ENCODE peak calls at places on chromosomes 7 and 10, in four cellular contexts. T is OCI-LY7, C is bronchial epithelial cell, S is MCF 10A. E is an unnamed sample.

GRCh38 chr7:131543298-131543697 is 13.1 kb downstream of the PODXL start:
- DNase-seq in T (no peak), C (peak), S (no peak), E (no peak)

GRCh38 chr7:46486264-46487206 is 565.5 kb upstream of the IGFBP3 start:
- DNase-seq in T (no peak), C (peak), S (peak), E (no peak)

GRCh38 chr10:129631011-129631410 is 164.0 kb downstream of the MGMT start:
- DNase-seq in T (no peak), C (no peak), S (peak), E (no peak)

GRCh38 chr7:151306374-151306773 is 35.2 kb upstream of the NUB1 start:
- DNase-seq in T (no peak), C (no peak), S (no peak), E (no peak)

GRCh38 chr10:33215154-33215553 is 119.3 kb downstream of the NRP1 start:
- DNase-seq in T (no peak), C (peak), S (no peak), E (no peak)

GRCh38 chr10:35795131-35795819 is 153.2 kb upstream of the FZD8 start:
- DNase-seq in T (no peak), C (peak), S (peak), E (no peak)

GRCh38 chr7:133510326-133511055 is 257.6 kb downstream of the EXOC4 start:
- DNase-seq in T (no peak), C (peak), S (peak), E (no peak)

GRCh38 chr7:155683714-155684113 is 39.3 kb downstream of the RBM33 start:
- DNase-seq in T (no peak), C (no peak), S (no peak), E (no peak)

GRCh38 chr7:32869716-32870115 is 21.8 kb downstream of the KBTBD2 start:
- DNase-seq in T (no peak), C (no peak), S (no peak), E (no peak)

GRCh38 chr7:88219781-88220747 is at the start of gene SRI:
- DNase-seq in T (peak), C (peak), S (peak), E (peak)

GRCh38 chr7:88216276-88216675 is 3.6 kb downstream of the SRI start:
- DNase-seq in T (no peak), C (no peak), S (no peak), E (no peak)

GRCh38 chr7:88218428-88218745 is 1.5 kb downstream of the SRI start:
- DNase-seq in T (no peak), C (no peak), S (no peak), E (peak)

GRCh38 chr7:88217675-88218427 is 2.0 kb downstream of the SRI start:
- DNase-seq in T (peak), C (no peak), S (no peak), E (peak)

DNA sequence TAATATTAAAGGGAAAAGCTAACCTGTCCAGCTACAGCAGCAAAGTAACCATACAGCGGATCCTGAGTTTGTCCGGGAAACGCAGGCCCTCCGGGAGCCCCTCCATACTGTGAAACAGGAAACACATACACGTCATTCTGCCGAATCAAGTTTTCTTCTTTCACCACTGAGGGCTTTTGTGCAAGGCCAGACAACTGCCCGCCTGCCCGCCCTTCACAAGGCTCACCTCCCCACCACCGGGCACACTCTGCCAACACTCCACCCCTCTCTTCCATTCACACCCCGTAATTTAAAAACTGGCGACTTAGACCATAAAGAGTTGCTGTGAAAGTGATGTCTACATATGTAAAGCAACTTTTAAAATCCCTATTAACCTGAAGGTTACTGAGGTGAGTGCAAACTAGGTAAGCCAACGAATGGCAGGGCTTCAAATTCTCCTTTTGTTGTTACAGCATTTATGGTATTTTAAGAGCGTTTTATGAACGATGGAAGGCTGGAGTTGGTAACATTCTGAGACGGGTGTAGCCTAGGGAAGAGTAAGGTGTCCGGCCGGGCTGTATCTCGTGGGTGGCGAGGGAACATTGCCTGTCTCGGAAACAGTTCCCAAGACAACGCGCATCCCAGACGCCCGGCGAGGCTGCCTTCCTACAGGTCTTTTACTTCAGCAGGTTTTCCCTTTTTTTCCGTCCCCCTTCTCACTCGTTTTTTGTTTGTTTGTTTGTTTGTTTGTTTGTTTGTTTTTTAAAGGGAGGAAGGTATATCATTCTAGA is 817 bp downstream of the SRI start:
- DNase-seq in T (peak), C (peak), S (peak), E (peak)
- TF ChIP-seq CTCF in T (no peak), C (no peak), S (no peak), E (no peak)

DNA sequence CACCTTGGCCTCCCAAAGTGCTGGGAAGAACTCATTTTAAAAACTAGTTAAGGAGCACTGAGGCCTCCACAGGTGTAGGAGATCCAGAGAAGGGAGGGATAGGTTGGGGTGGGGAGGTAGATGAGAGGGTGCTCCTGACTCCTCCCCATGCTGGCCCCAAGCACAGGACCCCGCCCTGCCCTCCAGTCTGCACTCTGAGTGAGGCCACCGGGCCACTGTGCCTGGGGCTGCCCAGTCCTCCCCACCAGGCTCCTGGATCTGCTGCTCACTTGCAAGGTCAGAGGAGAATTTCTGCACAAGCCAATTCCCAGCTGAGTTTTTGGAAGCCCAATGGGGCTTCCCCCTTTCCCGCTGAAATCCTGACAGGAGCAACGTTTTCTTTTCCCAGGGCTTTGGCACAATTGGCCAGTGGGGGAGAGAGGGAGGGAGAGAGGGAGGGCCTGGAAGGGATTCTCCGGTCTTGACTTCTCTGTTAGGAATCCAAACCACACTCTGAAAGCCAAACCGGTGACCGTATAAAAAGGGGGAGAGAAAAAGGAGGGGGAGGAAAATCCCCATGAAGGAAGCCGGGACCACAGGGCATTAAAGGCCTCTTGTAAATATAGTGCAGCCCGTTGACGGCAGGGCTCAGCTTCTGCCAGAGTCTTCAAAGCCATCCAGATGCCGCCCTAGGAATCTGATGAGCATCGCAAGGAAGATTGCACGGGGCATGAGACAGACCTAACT is 116.2 kb downstream of the SH3PXD2A start:
- DNase-seq in T (no peak), C (peak), S (peak), E (no peak)
- TF ChIP-seq CTCF in T (no peak), C (no peak), S (no peak), E (no peak)

DNA sequence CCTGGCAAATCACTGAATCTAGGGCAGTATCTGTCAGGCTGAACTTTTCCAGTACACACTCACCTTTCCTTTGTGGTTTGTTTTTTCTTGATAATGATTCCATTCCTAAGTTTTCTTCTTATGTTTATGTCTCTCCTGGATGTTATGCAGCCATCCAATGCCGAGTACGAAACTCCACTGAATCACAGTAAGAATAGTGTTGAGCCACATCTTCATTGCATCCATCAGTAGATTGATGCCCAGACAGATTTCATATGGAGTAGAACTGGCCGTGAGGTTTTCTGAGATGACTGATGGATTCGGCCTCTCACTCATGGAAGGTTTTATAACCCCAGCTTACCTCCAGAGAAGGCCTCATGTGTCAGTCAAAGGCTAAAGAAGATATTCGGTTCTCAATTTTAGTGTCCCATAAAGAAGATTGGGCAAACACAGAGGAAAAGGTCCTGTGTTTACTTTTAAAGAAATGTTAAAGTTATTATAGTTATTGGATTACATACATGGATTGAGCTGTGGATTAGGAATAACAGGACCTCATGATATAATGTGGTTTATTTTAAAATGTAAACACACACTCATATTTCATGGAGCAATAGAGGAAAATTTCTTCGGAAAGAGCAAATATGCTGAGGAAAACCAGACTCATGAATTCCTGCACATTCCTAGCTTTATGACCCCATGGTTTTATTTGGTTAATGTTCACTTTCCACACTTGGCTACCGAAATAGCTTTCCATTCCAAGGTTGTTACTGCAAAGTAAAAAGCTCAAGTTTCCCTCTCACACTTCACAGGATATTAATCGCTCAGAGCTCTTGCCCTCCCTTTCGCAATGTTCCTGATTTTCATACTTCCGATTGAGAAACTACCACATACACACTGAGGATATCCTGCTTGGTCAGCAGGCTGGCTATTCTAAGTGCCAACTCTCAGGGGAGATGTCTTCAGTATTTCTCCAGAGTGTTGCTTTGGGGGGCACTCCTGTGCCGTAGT is 77.2 kb upstream of the STEAP1B start:
- DNase-seq in T (no peak), C (peak), S (peak), E (no peak)
- TF ChIP-seq CTCF in T (no peak), C (no peak), S (no peak), E (no peak)

DNA sequence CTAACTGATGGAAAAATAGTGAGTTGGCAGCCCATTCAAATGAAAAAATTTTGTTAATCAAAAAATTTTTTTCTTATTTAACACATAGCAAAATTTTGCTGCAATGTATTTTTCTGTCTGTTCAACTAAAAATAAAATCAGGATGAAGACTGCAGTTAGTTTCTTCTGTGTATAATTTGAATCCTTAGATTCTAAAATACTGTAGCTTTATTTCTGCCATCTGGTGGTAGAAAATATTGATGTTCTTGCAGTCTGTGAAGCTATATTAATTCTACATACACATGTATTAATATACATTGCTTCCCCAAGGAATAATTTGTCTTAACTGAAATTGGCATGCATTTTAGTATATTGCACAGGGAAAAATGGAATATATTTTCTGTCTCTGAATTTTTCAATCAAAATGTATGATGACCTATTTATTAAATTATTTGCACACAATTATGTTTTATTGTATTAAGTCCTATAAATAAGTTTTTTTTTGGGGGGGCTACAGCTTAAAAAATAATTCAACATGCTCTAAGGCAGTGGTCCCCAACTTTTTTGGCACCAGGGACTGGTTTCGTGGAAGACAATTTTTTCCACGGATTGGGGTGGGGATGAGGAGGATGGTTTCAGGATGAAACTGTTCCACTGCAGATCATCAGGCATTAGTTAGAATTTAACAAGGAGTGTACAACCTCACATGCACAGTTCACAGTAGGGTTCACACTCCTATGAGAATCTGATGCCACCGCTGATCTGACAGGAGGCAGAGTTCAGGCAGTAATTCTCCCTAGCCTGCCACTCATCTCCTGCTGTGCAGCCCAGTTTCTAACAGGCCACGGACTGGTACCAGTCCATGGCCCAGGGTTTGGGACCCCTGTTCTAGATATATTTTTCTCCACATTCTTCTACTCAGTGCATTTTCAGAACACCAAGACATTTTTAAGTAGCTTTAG is 119.4 kb downstream of the GNAT3 start:
- DNase-seq in T (no peak), C (peak), S (peak), E (peak)
- TF ChIP-seq CTCF in T (peak), C (no peak), S (peak), E (no peak)

GRCh38 chr7:92854501-92855238 is 18.3 kb upstream of the CDK6 start:
- DNase-seq in T (no peak), C (no peak), S (no peak), E (peak)
- TF ChIP-seq CTCF in T (no peak), C (no peak), S (no peak), E (no peak)

GRCh38 chr7:80098795-80099194 is 35.8 kb upstream of the GNAI1 start:
- DNase-seq in T (no peak), C (no peak), S (no peak), E (no peak)

GRCh38 chr7:80093349-80093748 is 41.3 kb upstream of the GNAI1 start:
- DNase-seq in T (no peak), C (no peak), S (no peak), E (no peak)

GRCh38 chr7:80100254-80100653 is 34.4 kb upstream of the GNAI1 start:
- DNase-seq in T (no peak), C (no peak), S (no peak), E (no peak)

GRCh38 chr7:80097756-80098155 is 36.9 kb upstream of the GNAI1 start:
- DNase-seq in T (no peak), C (no peak), S (no peak), E (no peak)

DNA sequence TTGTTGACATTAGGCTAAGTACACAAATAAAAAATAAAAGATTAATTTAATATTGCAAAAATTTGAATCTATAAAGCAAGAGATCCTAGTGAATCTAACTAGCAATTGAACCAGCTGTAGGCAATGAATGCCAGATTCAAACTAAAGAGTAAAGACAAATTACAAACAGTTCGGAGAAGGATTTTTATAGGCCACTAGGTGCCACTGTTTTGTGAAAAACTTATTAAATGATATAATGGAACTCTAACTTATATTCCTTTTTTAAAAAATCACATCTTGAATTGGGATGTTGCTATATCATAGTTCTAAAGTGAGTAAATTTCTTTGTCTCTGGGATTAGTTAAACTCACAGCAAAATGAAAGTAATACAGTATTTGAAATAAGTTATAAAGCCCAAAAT is 39.1 kb upstream of the GNAI1 start:
- DNase-seq in T (no peak), C (peak), S (peak), E (no peak)
- TF ChIP-seq CTCF in T (peak), C (peak), S (peak), E (no peak)

E was measured in GM13976.